ENCODE peak calls at places on chromosomes 11 and 22, in nine cellular contexts. Q is tibial artery; V is heart left ventricle; G is CD4-positive, alpha-beta T cell; R is body of pancreas; Z is transverse colon; F is SK-N-SH; W is AG09309; X is heart right ventricle. I is an unnamed sample.

GRCh38 chr11:100941033-100941432 is 188.6 kb downstream of the PGR start:
- DNase-seq in Q (no peak), V (no peak), G (no peak), R (no peak), Z (no peak), F (no peak), W (no peak), X (no peak), I (no peak)

GRCh38 chr11:107655607-107656006 is 56.2 kb downstream of the SLN start:
- DNase-seq in Q (no peak), V (no peak), G (no peak), R (no peak), Z (no peak), F (no peak), W (no peak), X (no peak), I (no peak)

GRCh38 chr22:23915230-23915754 is 21.1 kb downstream of the MIF start:
- DNase-seq in Q (peak), V (no peak), G (no peak), R (no peak), Z (no peak), F (no peak), W (no peak), X (no peak), I (no peak)

GRCh38 chr11:6646631-6647281 is 8.9 kb downstream of the DCHS1 start:
- DNase-seq in Q (no peak), V (peak), G (no peak), R (no peak), Z (no peak), F (peak), W (no peak), X (peak), I (peak)

GRCh38 chr22:21712751-21713427 is 22.7 kb downstream of the YPEL1 start:
- DNase-seq in Q (peak), V (peak), G (peak), R (peak), Z (peak), F (peak), W (peak), X (peak), I (peak)

GRCh38 chr11:101323997-101324396 is 194.4 kb upstream of the PGR start:
- DNase-seq in Q (no peak), V (peak), G (no peak), R (no peak), Z (no peak), F (no peak), W (no peak), X (no peak), I (no peak)

GRCh38 chr22:17501679-17502285 is 61.5 kb upstream of the SLC25A18 start:
- DNase-seq in Q (no peak), V (peak), G (no peak), R (peak), Z (peak), F (peak), W (peak), X (no peak), I (peak)

GRCh38 chr11:44894217-44894617 is 56.5 kb downstream of the TP53I11 start:
- DNase-seq in Q (peak), V (peak), G (peak), R (peak), Z (peak), F (peak), W (no peak), X (peak), I (peak)

GRCh38 chr11:102794382-102794781 is 3.6 kb downstream of the MMP1 start:
- DNase-seq in Q (no peak), V (no peak), G (no peak), R (no peak), Z (no peak), F (peak), W (no peak), X (no peak), I (peak)

GRCh38 chr11:32563600-32563959 is 20.1 kb upstream of the EIF3M start:
- DNase-seq in Q (no peak), V (no peak), G (no peak), R (no peak), Z (no peak), F (no peak), W (no peak), X (no peak), I (no peak)

GRCh38 chr11:61912530-61912898 is 4.9 kb downstream of the RAB3IL1 start:
- DNase-seq in Q (peak), V (peak), G (no peak), R (no peak), Z (no peak), F (peak), W (no peak), X (no peak), I (no peak)

GRCh38 chr11:120985718-120986569 is 38.0 kb upstream of the TBCEL start:
- DNase-seq in Q (no peak), V (no peak), G (peak), R (peak), Z (peak), F (peak), W (no peak), X (peak), I (peak)
- TF ChIP-seq CTCF in Q (peak), V (peak), G (peak), R (no peak), Z (peak), F (peak), W (no peak), X (no peak), I (no peak)

DNA sequence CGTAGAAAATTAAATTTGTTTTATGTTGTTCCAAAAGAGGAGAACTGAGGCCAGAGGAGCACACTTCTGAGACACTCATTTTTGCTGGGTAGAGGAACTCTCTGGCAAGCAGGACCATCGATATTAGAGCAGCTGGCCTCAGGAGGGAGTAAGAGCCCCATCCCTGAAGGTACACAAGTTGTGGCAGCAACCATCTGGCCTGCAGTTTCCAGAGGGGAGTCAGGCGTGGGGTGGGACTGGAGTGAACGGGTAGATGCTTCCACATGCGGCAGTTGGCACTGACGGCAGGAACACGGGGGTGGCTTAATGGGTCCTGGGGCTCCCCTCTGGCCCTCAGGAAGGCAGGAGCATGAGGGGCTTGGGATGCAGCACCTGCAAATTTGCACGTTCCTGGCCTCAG is 13.2 kb upstream of the SSTR3 start:
- DNase-seq in Q (no peak), V (no peak), G (no peak), R (no peak), Z (peak), F (no peak), W (no peak), X (no peak), I (no peak)
- TF ChIP-seq CTCF in Q (no peak), V (no peak), G (no peak), R (no peak), Z (no peak), F (peak), W (peak), X (no peak), I (peak)

GRCh38 chr11:124938970-124939369 is 3.1 kb upstream of the HEPACAM start:
- DNase-seq in Q (no peak), V (no peak), G (no peak), R (no peak), Z (no peak), F (no peak), W (no peak), X (no peak), I (no peak)

GRCh38 chr11:124938206-124938765 is 2.4 kb upstream of the HEPACAM start:
- DNase-seq in Q (no peak), V (no peak), G (no peak), R (no peak), Z (no peak), F (no peak), W (no peak), X (no peak), I (peak)

GRCh38 chr11:124937336-124937935 is 1.6 kb upstream of the HEPACAM start:
- DNase-seq in Q (no peak), V (no peak), G (no peak), R (no peak), Z (no peak), F (no peak), W (no peak), X (no peak), I (no peak)

GRCh38 chr11:124935548-124936514 is at the start of gene HEPACAM:
- DNase-seq in Q (no peak), V (no peak), G (no peak), R (no peak), Z (no peak), F (no peak), W (no peak), X (no peak), I (no peak)

GRCh38 chr11:124934862-124935547 is 842 bp downstream of the HEPACAM start:
- DNase-seq in Q (no peak), V (no peak), G (no peak), R (no peak), Z (no peak), F (no peak), W (peak), X (no peak), I (peak)
- TF ChIP-seq CTCF in Q (no peak), V (no peak), G (no peak), R (no peak), Z (no peak), F (peak), W (peak), X (no peak), I (peak)

GRCh38 chr11:124920870-124921609 is 2.0 kb downstream of the HEPN1 start:
- DNase-seq in Q (peak), V (peak), G (peak), R (peak), Z (peak), F (peak), W (no peak), X (peak), I (peak)
- TF ChIP-seq CTCF in Q (no peak), V (peak), G (no peak), R (no peak), Z (no peak), F (no peak), W (no peak), X (no peak), I (no peak)

DNA sequence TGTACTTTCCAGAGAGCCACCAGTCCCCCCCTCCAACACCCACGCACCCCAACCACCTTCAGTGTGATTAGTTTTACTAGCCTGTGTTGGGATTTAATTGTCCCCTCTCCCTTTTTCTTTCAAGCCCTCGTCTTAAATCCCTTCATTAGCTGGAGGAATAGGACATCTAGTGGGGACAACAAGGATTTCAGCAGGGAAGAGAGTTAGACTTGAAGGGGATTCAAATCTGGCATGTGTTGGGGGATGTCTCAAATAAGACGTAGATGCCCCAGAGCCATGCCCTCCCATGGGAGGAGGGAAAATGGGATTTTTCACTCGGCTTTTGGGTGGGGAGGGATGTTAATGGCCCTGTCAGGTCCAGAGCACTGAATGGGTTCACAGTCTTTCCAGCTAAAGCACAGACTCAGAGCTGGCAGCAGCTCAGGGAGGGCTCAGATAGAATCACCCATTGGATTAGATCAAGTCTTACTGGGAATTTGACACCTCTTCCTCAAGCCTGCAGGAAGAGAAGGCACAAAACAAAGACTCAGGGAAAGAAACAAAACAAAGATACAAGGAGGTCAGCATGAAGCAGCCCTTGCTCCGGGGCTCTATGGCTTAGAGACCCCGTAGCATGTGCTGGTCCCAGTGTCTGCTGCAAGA is 10.7 kb downstream of the INS start:
- DNase-seq in Q (no peak), V (no peak), G (no peak), R (no peak), Z (no peak), F (peak), W (peak), X (no peak), I (peak)
- TF ChIP-seq CTCF in Q (no peak), V (peak), G (no peak), R (peak), Z (no peak), F (peak), W (peak), X (peak), I (peak)

DNA sequence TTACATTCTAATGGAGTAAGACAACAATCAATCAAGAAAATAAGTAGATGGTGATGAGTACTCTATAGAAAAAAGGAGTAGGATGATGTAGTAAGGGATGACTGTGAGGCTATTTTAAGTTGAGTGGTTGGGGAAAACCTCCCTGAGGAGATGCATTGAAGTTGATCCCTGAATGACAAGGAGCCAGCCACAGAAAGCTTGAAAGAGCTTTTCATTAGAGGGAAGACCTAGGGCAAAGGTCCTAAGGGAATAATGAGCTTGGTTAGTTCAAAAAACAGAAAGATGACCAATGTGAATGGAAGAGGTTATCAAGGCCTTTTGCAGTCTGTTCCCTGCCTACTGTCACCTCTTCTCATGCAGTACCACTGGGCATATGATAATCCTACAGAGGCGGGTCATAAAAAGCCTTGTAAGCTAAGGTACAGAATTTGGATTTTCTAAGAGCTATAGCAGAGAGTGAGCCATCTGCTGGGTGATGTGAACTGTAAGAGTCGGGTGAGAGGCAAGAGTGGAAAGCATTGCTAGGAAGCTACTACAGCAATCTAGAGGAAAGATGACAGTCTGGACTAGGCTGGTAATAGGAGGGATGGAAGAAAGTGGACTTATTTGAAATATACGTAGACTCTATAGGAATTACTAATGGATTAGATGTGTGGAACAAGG is 3.1 kb downstream of the PPP2R1B start:
- DNase-seq in Q (no peak), V (no peak), G (no peak), R (no peak), Z (no peak), F (no peak), W (no peak), X (no peak), I (peak)
- TF ChIP-seq CTCF in Q (no peak), V (peak), G (no peak), R (no peak), Z (no peak), F (no peak), W (peak), X (no peak), I (peak)

GRCh38 chr11:1401656-1402221 is 12.0 kb downstream of the BRSK2 start:
- DNase-seq in Q (no peak), V (peak), G (peak), R (peak), Z (peak), F (peak), W (no peak), X (peak), I (peak)
- TF ChIP-seq CTCF in Q (no peak), V (no peak), G (no peak), R (no peak), Z (no peak), F (no peak), W (no peak), X (no peak), I (no peak)

GRCh38 chr11:34916014-34916809 is at the start of the genes APIP and PDHX:
- DNase-seq in Q (peak), V (peak), G (peak), R (peak), Z (peak), F (peak), W (peak), X (peak), I (peak)
- TF ChIP-seq CTCF in Q (no peak), V (no peak), G (no peak), R (no peak), Z (no peak), F (no peak), W (no peak), X (no peak), I (no peak)

I was measured in fibroblast of mammary gland.